ENCODE peak calls at places on chromosome 17, in seven cellular contexts. One of them, this sample, is unnamed.

GRCh38 chr17:26962255-26963162 is 331.4 kb upstream of the WSB1 start:
- DNase-seq in heart left ventricle: no peak
- DNase-seq in cardiac fibroblast: no peak
- DNase-seq in A549: no peak
- DNase-seq in fibroblast of pulmonary artery: no peak
- DNase-seq in GM12878: no peak
- DNase-seq in fibroblast of mammary gland: no peak
- DNase-seq in this sample: no peak

GRCh38 chr17:81870155-81870977 is 771 bp downstream of the ARHGDIA start:
- DNase-seq in fibroblast of pulmonary artery: peak; percentile 51
- DNase-seq in GM12878: no peak
- DNase-seq in heart left ventricle: peak; percentile 51
- DNase-seq in cardiac fibroblast: peak; percentile 56
- DNase-seq in fibroblast of mammary gland: peak; percentile 69
- DNase-seq in A549: no peak
- DNase-seq in this sample: no peak

GRCh38 chr17:13070732-13071131 is 52.9 kb upstream of the ELAC2 start:
- DNase-seq in heart left ventricle: no peak
- DNase-seq in cardiac fibroblast: no peak
- DNase-seq in GM12878: no peak
- DNase-seq in A549: no peak
- DNase-seq in fibroblast of mammary gland: no peak
- DNase-seq in fibroblast of pulmonary artery: no peak
- DNase-seq in this sample: no peak

GRCh38 chr17:48997103-48997826 is at the start of gene IGF2BP1:
- DNase-seq in fibroblast of mammary gland: peak; percentile 18
- DNase-seq in GM12878: no peak
- DNase-seq in cardiac fibroblast: peak; percentile 75
- DNase-seq in A549: peak; percentile 88
- DNase-seq in heart left ventricle: no peak
- DNase-seq in fibroblast of pulmonary artery: peak; percentile 73
- DNase-seq in this sample: no peak

GRCh38 chr17:56594528-56595418 is 1.3 kb downstream of the NOG start:
- DNase-seq in heart left ventricle: peak; percentile 24
- DNase-seq in A549: peak; percentile 42
- DNase-seq in fibroblast of pulmonary artery: no peak
- DNase-seq in GM12878: no peak
- DNase-seq in cardiac fibroblast: no peak
- DNase-seq in fibroblast of mammary gland: peak; percentile 3
- DNase-seq in this sample: no peak

GRCh38 chr17:17412331-17412730 is 64.5 kb upstream of the MED9 start:
- DNase-seq in heart left ventricle: no peak
- DNase-seq in cardiac fibroblast: peak; percentile 63
- DNase-seq in fibroblast of mammary gland: peak; percentile 83
- DNase-seq in fibroblast of pulmonary artery: peak; percentile 71
- DNase-seq in A549: no peak
- DNase-seq in GM12878: no peak
- DNase-seq in this sample: no peak

GRCh38 chr17:34366051-34366450 is 3.0 kb upstream of the CCL1 start:
- DNase-seq in heart left ventricle: no peak
- DNase-seq in fibroblast of mammary gland: no peak
- DNase-seq in GM12878: no peak
- DNase-seq in fibroblast of pulmonary artery: no peak
- DNase-seq in cardiac fibroblast: no peak
- DNase-seq in A549: no peak
- DNase-seq in this sample: no peak

GRCh38 chr17:50534222-50534978 is 1.9 kb downstream of the EPN3 start:
- DNase-seq in A549: peak; percentile 81
- DNase-seq in heart left ventricle: no peak
- DNase-seq in fibroblast of mammary gland: peak; percentile 17
- DNase-seq in GM12878: no peak
- DNase-seq in cardiac fibroblast: no peak
- DNase-seq in fibroblast of pulmonary artery: peak; percentile 13
- DNase-seq in this sample: no peak

GRCh38 chr17:34375598-34375997 is 12.6 kb upstream of the CCL1 start:
- DNase-seq in A549: no peak
- DNase-seq in fibroblast of mammary gland: no peak
- DNase-seq in heart left ventricle: no peak
- DNase-seq in cardiac fibroblast: no peak
- DNase-seq in fibroblast of pulmonary artery: no peak
- DNase-seq in GM12878: no peak
- DNase-seq in this sample: no peak

GRCh38 chr17:19338031-19338990 is 24.2 kb downstream of the B9D1 start:
- DNase-seq in cardiac fibroblast: peak; percentile 56
- DNase-seq in fibroblast of mammary gland: peak; percentile 45
- DNase-seq in GM12878: no peak
- DNase-seq in fibroblast of pulmonary artery: peak; percentile 59
- DNase-seq in A549: peak; percentile 82
- DNase-seq in heart left ventricle: peak; percentile 76
- DNase-seq in this sample: peak; percentile 25

GRCh38 chr17:43367588-43368242 is 31.1 kb upstream of the ARL4D start:
- DNase-seq in cardiac fibroblast: peak; percentile 96
- DNase-seq in fibroblast of pulmonary artery: peak; percentile 95
- DNase-seq in fibroblast of mammary gland: peak; percentile 87
- DNase-seq in heart left ventricle: no peak
- DNase-seq in A549: peak; percentile 90
- DNase-seq in GM12878: peak; percentile 91
- DNase-seq in this sample: peak; percentile 92
- H3K4me3 ChIP-seq in cardiac fibroblast: peak overlapping the region; percentile 45
- H3K4me3 ChIP-seq in fibroblast of pulmonary artery: peak overlapping the region; percentile 45
- H3K4me3 ChIP-seq in fibroblast of mammary gland: peak overlapping the region; percentile 38
- H3K4me3 ChIP-seq in heart left ventricle: peak overlapping the region; percentile 59
- H3K4me3 ChIP-seq in A549: peak overlapping the region; percentile 44
- H3K4me3 ChIP-seq in GM12878: peak overlapping the region; percentile 62
- H3K4me3 ChIP-seq in this sample: no peak overlapping the region

DNA sequence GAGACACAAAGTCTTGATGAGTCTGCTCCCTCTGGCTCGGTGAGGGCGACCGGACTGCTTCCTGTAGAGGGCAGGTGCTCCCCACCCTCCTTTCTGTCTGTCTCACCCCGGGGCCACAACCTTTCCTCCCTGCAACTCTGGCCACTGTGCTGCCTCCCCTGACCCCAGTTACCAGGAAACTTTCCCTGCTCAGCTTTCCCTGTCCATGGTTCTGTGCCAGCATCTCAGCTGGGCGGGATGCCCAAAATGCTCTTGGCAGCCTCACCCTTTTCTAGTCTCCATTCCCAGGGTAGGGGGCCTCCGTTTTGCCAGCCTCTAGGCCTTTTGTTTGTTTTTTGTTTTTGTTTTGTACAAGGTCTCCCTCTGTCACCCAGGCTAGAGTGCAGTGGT is 1.4 kb downstream of the PLD2 start:
- DNase-seq in A549: no peak
- DNase-seq in fibroblast of mammary gland: no peak
- DNase-seq in GM12878: no peak
- DNase-seq in cardiac fibroblast: peak; percentile 63
- DNase-seq in fibroblast of pulmonary artery: no peak
- DNase-seq in heart left ventricle: peak; percentile 64
- DNase-seq in this sample: no peak
- TF ChIP-seq CTCF in A549: no peak
- TF ChIP-seq CTCF in fibroblast of mammary gland: no peak
- TF ChIP-seq CTCF in GM12878: no peak
- TF ChIP-seq CTCF in cardiac fibroblast: no peak
- TF ChIP-seq CTCF in fibroblast of pulmonary artery: no peak
- TF ChIP-seq CTCF in heart left ventricle: no peak
- TF ChIP-seq CTCF in this sample: no peak

DNA sequence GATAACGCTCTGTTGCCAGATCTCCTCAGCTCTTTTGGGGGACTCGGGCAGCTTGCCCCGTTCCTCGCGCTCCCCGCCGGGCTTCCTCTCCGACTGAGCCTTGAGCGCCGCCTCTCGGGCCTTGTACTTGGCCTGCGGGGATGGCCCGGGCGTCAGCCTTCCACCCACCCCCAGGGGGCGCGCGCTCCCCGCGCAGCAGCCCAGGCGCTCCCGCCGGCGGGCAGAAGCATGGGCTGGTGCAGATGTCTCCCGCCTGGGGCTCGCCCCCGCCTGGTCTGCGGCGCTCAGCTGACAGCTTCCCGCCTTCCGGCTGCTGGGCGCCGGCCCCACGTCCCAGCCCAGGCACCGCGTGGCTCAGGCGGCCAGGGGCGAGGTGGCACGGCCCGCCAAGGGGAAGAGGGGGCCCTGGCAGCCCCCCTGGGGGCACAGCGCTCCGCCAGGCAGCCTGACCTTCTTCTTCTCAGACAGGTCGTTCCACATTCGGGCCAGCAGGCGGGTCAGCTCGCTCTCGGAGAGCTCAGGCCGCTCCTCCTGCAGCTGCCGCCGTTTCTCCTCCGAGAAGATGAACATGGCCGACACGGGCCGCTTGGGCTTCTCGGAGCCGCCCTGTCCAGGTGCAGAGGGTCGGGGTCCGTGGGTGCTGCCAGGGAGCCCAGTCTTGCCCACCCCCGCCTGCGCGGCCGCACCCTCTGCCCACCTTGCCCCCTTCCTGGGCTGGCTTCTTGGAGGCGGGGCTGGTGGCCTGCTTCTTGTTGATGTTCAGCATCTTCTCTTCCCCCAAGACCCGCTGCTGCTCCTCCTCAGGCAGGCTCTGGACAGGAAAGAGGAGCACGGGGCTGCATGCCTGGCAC is 8.9 kb downstream of the UBTF start:
- DNase-seq in cardiac fibroblast: peak; percentile 93
- DNase-seq in fibroblast of mammary gland: peak; percentile 85
- DNase-seq in fibroblast of pulmonary artery: peak; percentile 87
- DNase-seq in A549: peak; percentile 91
- DNase-seq in heart left ventricle: peak; percentile 90
- DNase-seq in GM12878: no peak
- DNase-seq in this sample: peak; percentile 62
- H3K4me3 ChIP-seq in cardiac fibroblast: no peak overlapping the region
- H3K4me3 ChIP-seq in fibroblast of mammary gland: no peak overlapping the region
- H3K4me3 ChIP-seq in fibroblast of pulmonary artery: no peak overlapping the region
- H3K4me3 ChIP-seq in A549: no peak overlapping the region
- H3K4me3 ChIP-seq in heart left ventricle: no peak overlapping the region
- H3K4me3 ChIP-seq in GM12878: peak overlapping the region; percentile 54
- H3K4me3 ChIP-seq in this sample: peak overlapping the region; percentile 46

GRCh38 chr17:74351552-74352210 is 10.0 kb downstream of the BTBD17 start:
- DNase-seq in fibroblast of pulmonary artery: no peak
- DNase-seq in heart left ventricle: no peak
- DNase-seq in cardiac fibroblast: no peak
- DNase-seq in fibroblast of mammary gland: no peak
- DNase-seq in GM12878: no peak
- DNase-seq in A549: no peak
- DNase-seq in this sample: no peak
- TF ChIP-seq CTCF in fibroblast of pulmonary artery: no peak
- TF ChIP-seq CTCF in heart left ventricle: no peak
- TF ChIP-seq CTCF in cardiac fibroblast: no peak
- TF ChIP-seq CTCF in fibroblast of mammary gland: no peak
- TF ChIP-seq CTCF in GM12878: no peak
- TF ChIP-seq CTCF in A549: peak; percentile 26
- TF ChIP-seq CTCF in this sample: no peak

DNA sequence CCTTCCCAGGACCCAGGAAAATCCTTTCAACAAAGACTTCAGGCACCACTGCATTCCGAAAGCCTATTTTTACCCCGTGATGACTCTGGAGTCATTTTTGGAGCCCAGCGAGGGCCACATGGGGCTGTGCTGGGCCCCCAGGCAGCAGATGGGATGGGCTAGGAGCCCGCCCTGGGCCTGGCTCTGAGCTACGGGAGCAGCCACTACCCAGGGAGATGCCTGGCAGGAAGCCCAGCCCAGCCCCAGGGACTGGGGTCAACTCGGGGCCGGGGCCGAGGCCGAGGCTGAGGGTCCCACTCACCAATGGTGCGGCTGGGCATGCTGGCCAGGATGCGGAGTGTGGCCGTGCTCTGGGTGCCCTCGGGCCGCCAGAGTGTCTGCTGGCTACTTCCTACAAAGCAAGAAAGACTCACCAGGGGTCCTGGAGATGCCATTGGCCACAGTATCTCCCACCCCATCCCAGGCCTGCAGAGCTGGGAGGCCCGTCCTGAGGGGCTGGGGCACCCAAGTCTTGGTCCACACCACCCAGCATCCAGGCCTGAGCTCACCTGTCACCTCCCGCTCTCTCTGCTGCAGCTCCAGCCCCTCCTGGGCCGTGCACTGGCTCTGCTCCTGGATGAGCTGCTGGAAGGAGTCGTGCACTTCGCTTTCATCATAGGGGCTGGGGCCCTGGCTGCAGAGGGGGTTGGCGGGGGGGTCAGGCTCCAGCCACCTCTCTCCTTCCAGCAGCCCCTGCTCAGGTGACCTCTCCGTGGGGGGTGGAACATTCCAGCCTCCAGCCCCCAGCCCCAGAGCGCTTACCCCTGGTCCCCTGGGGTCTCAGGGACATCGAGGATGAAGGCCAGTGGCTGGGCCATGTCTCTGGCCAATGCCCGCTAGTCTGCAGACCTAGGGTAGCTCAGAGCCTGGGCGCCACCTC is 2.3 kb downstream of the TMC6 start:
- DNase-seq in GM12878: no peak
- DNase-seq in A549: no peak
- DNase-seq in fibroblast of pulmonary artery: no peak
- DNase-seq in cardiac fibroblast: no peak
- DNase-seq in fibroblast of mammary gland: no peak
- DNase-seq in heart left ventricle: peak; percentile 83
- DNase-seq in this sample: no peak
- H3K4me3 ChIP-seq in GM12878: peak overlapping the region; percentile 94
- H3K4me3 ChIP-seq in A549: no peak overlapping the region
- H3K4me3 ChIP-seq in fibroblast of pulmonary artery: no peak overlapping the region
- H3K4me3 ChIP-seq in cardiac fibroblast: no peak overlapping the region
- H3K4me3 ChIP-seq in fibroblast of mammary gland: no peak overlapping the region
- H3K4me3 ChIP-seq in heart left ventricle: peak overlapping the region; percentile 80
- H3K4me3 ChIP-seq in this sample: peak overlapping the region; percentile 82

DNA sequence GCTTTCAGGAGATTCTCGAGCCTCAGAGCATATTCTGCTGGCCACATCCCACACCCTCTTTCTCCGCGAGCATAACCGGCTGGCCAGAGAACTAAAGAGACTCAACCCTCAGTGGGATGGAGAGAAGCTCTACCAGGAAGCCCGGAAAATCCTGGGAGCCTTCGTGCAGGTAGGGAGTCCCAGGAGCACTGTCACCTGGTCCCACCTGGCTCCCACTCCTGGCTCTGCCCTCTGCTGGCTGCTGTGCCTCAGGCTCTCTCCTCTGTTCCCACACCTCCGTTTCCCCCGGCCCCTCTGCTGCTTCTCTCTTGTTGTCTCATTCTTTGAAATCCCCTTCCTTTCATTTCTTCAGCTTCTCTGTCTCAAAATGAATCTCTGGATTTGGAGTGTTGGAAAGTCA is 16.4 kb downstream of the LPO start:
- DNase-seq in fibroblast of pulmonary artery: no peak
- DNase-seq in A549: no peak
- DNase-seq in heart left ventricle: no peak
- DNase-seq in GM12878: no peak
- DNase-seq in fibroblast of mammary gland: no peak
- DNase-seq in cardiac fibroblast: no peak
- DNase-seq in this sample: no peak
- TF ChIP-seq CTCF in fibroblast of pulmonary artery: no peak
- TF ChIP-seq CTCF in A549: peak; percentile 10
- TF ChIP-seq CTCF in heart left ventricle: no peak
- TF ChIP-seq CTCF in GM12878: no peak
- TF ChIP-seq CTCF in fibroblast of mammary gland: no peak
- TF ChIP-seq CTCF in cardiac fibroblast: no peak
- TF ChIP-seq CTCF in this sample: peak; percentile 33

DNA sequence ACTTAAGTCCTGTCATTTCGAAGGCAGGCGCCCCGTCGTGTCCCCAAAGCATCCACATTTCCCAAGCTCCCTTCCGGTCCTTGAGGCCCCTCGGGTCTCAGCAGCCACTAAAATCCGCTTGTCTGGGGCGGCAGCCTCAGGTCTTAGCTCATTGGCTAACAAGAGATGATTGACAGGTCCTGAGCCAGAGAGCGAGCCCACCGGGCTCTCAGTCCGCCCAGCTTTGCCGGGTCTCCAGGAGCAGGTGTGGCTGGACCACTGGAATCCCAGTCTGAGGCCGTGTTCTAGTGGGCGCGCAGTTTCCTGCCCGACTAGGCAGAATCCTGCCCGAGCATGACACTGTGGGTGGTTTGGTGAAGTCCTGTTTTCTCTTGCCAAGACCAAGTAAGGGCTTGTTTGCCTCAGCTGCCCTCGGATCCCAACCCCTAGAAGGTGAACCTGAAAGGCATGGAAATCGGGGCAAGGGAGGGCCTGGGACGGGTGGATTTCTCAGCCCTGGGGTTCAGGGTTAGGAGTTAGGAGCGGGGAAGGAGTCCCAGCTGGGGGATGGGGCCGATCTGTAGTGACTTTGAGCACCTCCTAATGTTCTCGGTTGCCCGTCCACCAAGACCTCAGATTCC is 42.8 kb downstream of the MRC2 start:
- DNase-seq in fibroblast of pulmonary artery: no peak
- DNase-seq in fibroblast of mammary gland: no peak
- DNase-seq in heart left ventricle: no peak
- DNase-seq in cardiac fibroblast: no peak
- DNase-seq in GM12878: no peak
- DNase-seq in A549: no peak
- DNase-seq in this sample: no peak
- H3K4me3 ChIP-seq in fibroblast of pulmonary artery: no peak overlapping the region
- H3K4me3 ChIP-seq in fibroblast of mammary gland: no peak overlapping the region
- H3K4me3 ChIP-seq in heart left ventricle: no peak overlapping the region
- H3K4me3 ChIP-seq in cardiac fibroblast: no peak overlapping the region
- H3K4me3 ChIP-seq in GM12878: no peak overlapping the region
- H3K4me3 ChIP-seq in A549: no peak overlapping the region
- H3K4me3 ChIP-seq in this sample: no peak overlapping the region

This sample was measured in GM12864.